ENCODE peak calls at places on chromosomes 11 and 22, in nine cellular contexts. One of them, this sample, is unnamed.

GRCh38 chr11:62543680-62544444 is 2.7 kb downstream of the AHNAK start:
- DNase-seq in T-helper 22 cell: no peak
- DNase-seq in naive thymus-derived CD8-positive, alpha-beta T cell: no peak
- DNase-seq in GM03348: no peak
- DNase-seq in small intestine: no peak
- DNase-seq in effector CD4-positive, alpha-beta T cell: no peak
- DNase-seq in NCI-H187: no peak
- DNase-seq in iPS DF 6.9: no peak
- DNase-seq in A549: no peak
- DNase-seq in this sample: no peak

GRCh38 chr22:28929197-28929596 is 45.8 kb downstream of the ZNRF3 start:
- DNase-seq in T-helper 22 cell: no peak
- DNase-seq in naive thymus-derived CD8-positive, alpha-beta T cell: no peak
- DNase-seq in GM03348: no peak
- DNase-seq in small intestine: no peak
- DNase-seq in effector CD4-positive, alpha-beta T cell: no peak
- DNase-seq in NCI-H187: no peak
- DNase-seq in iPS DF 6.9: no peak
- DNase-seq in A549: no peak
- DNase-seq in this sample: no peak

GRCh38 chr11:70826541-70826943 is 425.8 kb downstream of the SHANK2 start:
- DNase-seq in T-helper 22 cell: no peak
- DNase-seq in naive thymus-derived CD8-positive, alpha-beta T cell: no peak
- DNase-seq in GM03348: peak; percentile 30
- DNase-seq in small intestine: no peak
- DNase-seq in effector CD4-positive, alpha-beta T cell: no peak
- DNase-seq in NCI-H187: peak; percentile 79
- DNase-seq in iPS DF 6.9: no peak
- DNase-seq in A549: no peak
- DNase-seq in this sample: no peak

GRCh38 chr11:110991621-110992355 is 253.7 kb upstream of the POU2AF2 start:
- DNase-seq in T-helper 22 cell: no peak
- DNase-seq in naive thymus-derived CD8-positive, alpha-beta T cell: no peak
- DNase-seq in GM03348: peak; percentile 61
- DNase-seq in small intestine: no peak
- DNase-seq in effector CD4-positive, alpha-beta T cell: no peak
- DNase-seq in NCI-H187: no peak
- DNase-seq in iPS DF 6.9: no peak
- DNase-seq in A549: no peak
- DNase-seq in this sample: no peak

GRCh38 chr11:42161886-42162285 is 702.4 kb upstream of the LRRC4C start:
- DNase-seq in T-helper 22 cell: no peak
- DNase-seq in naive thymus-derived CD8-positive, alpha-beta T cell: no peak
- DNase-seq in GM03348: peak; percentile 43
- DNase-seq in small intestine: no peak
- DNase-seq in effector CD4-positive, alpha-beta T cell: no peak
- DNase-seq in NCI-H187: no peak
- DNase-seq in iPS DF 6.9: no peak
- DNase-seq in A549: no peak
- DNase-seq in this sample: no peak

GRCh38 chr11:61345954-61346814 is 13.2 kb downstream of the TKFC start:
- DNase-seq in T-helper 22 cell: no peak
- DNase-seq in naive thymus-derived CD8-positive, alpha-beta T cell: no peak
- DNase-seq in GM03348: no peak
- DNase-seq in small intestine: peak; percentile 51
- DNase-seq in effector CD4-positive, alpha-beta T cell: no peak
- DNase-seq in NCI-H187: no peak
- DNase-seq in iPS DF 6.9: no peak
- DNase-seq in A549: no peak
- DNase-seq in this sample: no peak

GRCh38 chr22:29524440-29525191 is 28.9 kb downstream of the THOC5 start:
- DNase-seq in T-helper 22 cell: no peak
- DNase-seq in naive thymus-derived CD8-positive, alpha-beta T cell: no peak
- DNase-seq in GM03348: peak; percentile 49
- DNase-seq in small intestine: no peak
- DNase-seq in effector CD4-positive, alpha-beta T cell: no peak
- DNase-seq in NCI-H187: no peak
- DNase-seq in iPS DF 6.9: peak; percentile 9
- DNase-seq in A549: peak; percentile 28
- DNase-seq in this sample: peak; percentile 38

GRCh38 chr11:772429-773390 is 4.6 kb downstream of the GATD1 start:
- DNase-seq in T-helper 22 cell: no peak
- DNase-seq in naive thymus-derived CD8-positive, alpha-beta T cell: no peak
- DNase-seq in GM03348: no peak
- DNase-seq in small intestine: no peak
- DNase-seq in effector CD4-positive, alpha-beta T cell: no peak
- DNase-seq in NCI-H187: no peak
- DNase-seq in iPS DF 6.9: no peak
- DNase-seq in A549: no peak
- DNase-seq in this sample: no peak

GRCh38 chr11:78386551-78386950 is 31.1 kb downstream of the GAB2 start:
- DNase-seq in T-helper 22 cell: no peak
- DNase-seq in naive thymus-derived CD8-positive, alpha-beta T cell: no peak
- DNase-seq in GM03348: no peak
- DNase-seq in small intestine: no peak
- DNase-seq in effector CD4-positive, alpha-beta T cell: no peak
- DNase-seq in NCI-H187: no peak
- DNase-seq in iPS DF 6.9: no peak
- DNase-seq in A549: no peak
- DNase-seq in this sample: no peak

GRCh38 chr11:60870733-60871377 is 3.5 kb downstream of the ZP1 start:
- DNase-seq in T-helper 22 cell: no peak
- DNase-seq in naive thymus-derived CD8-positive, alpha-beta T cell: no peak
- DNase-seq in GM03348: no peak
- DNase-seq in small intestine: no peak
- DNase-seq in effector CD4-positive, alpha-beta T cell: no peak
- DNase-seq in NCI-H187: no peak
- DNase-seq in iPS DF 6.9: no peak
- DNase-seq in A549: no peak
- DNase-seq in this sample: no peak

GRCh38 chr11:44990665-44991064 is 40.0 kb upstream of the TP53I11 start:
- DNase-seq in T-helper 22 cell: no peak
- DNase-seq in naive thymus-derived CD8-positive, alpha-beta T cell: no peak
- DNase-seq in GM03348: no peak
- DNase-seq in small intestine: no peak
- DNase-seq in effector CD4-positive, alpha-beta T cell: no peak
- DNase-seq in NCI-H187: no peak
- DNase-seq in iPS DF 6.9: no peak
- DNase-seq in A549: no peak
- DNase-seq in this sample: no peak

GRCh38 chr11:119365071-119365591 is 16.4 kb downstream of the USP2 start:
- DNase-seq in T-helper 22 cell: no peak
- DNase-seq in naive thymus-derived CD8-positive, alpha-beta T cell: no peak
- DNase-seq in GM03348: peak; percentile 49
- DNase-seq in small intestine: no peak
- DNase-seq in effector CD4-positive, alpha-beta T cell: no peak
- DNase-seq in NCI-H187: no peak
- DNase-seq in iPS DF 6.9: no peak
- DNase-seq in A549: no peak
- DNase-seq in this sample: no peak

GRCh38 chr11:32487270-32487669 is 51.9 kb upstream of the WT1 start:
- DNase-seq in T-helper 22 cell: no peak
- DNase-seq in naive thymus-derived CD8-positive, alpha-beta T cell: no peak
- DNase-seq in GM03348: peak; percentile 20
- DNase-seq in small intestine: no peak
- DNase-seq in effector CD4-positive, alpha-beta T cell: no peak
- DNase-seq in NCI-H187: no peak
- DNase-seq in iPS DF 6.9: no peak
- DNase-seq in A549: peak; percentile 41
- DNase-seq in this sample: no peak

GRCh38 chr11:126698576-126698975 is 302.0 kb downstream of the KIRREL3 start:
- DNase-seq in T-helper 22 cell: no peak
- DNase-seq in naive thymus-derived CD8-positive, alpha-beta T cell: no peak
- DNase-seq in GM03348: no peak
- DNase-seq in small intestine: no peak
- DNase-seq in effector CD4-positive, alpha-beta T cell: no peak
- DNase-seq in NCI-H187: no peak
- DNase-seq in iPS DF 6.9: no peak
- DNase-seq in A549: no peak
- DNase-seq in this sample: no peak

GRCh38 chr11:36328956-36329673 is 33.0 kb downstream of the PRR5L start:
- DNase-seq in T-helper 22 cell: no peak
- DNase-seq in naive thymus-derived CD8-positive, alpha-beta T cell: no peak
- DNase-seq in GM03348: no peak
- DNase-seq in small intestine: no peak
- DNase-seq in effector CD4-positive, alpha-beta T cell: no peak
- DNase-seq in NCI-H187: no peak
- DNase-seq in iPS DF 6.9: no peak
- DNase-seq in A549: no peak
- DNase-seq in this sample: no peak

GRCh38 chr11:16338397-16338796 is 17.9 kb downstream of the SOX6 start:
- DNase-seq in T-helper 22 cell: no peak
- DNase-seq in naive thymus-derived CD8-positive, alpha-beta T cell: no peak
- DNase-seq in GM03348: no peak
- DNase-seq in small intestine: peak; percentile 28
- DNase-seq in effector CD4-positive, alpha-beta T cell: no peak
- DNase-seq in NCI-H187: no peak
- DNase-seq in iPS DF 6.9: no peak
- DNase-seq in A549: no peak
- DNase-seq in this sample: no peak

GRCh38 chr11:42778193-42778592 is 533.6 kb upstream of the API5 start:
- DNase-seq in T-helper 22 cell: no peak
- DNase-seq in naive thymus-derived CD8-positive, alpha-beta T cell: no peak
- DNase-seq in GM03348: no peak
- DNase-seq in small intestine: no peak
- DNase-seq in effector CD4-positive, alpha-beta T cell: no peak
- DNase-seq in NCI-H187: no peak
- DNase-seq in iPS DF 6.9: peak; percentile 37
- DNase-seq in A549: no peak
- DNase-seq in this sample: no peak

GRCh38 chr11:126963603-126964353 is 36.8 kb downstream of the KIRREL3 start:
- DNase-seq in T-helper 22 cell: no peak
- DNase-seq in naive thymus-derived CD8-positive, alpha-beta T cell: no peak
- DNase-seq in GM03348: peak; percentile 27
- DNase-seq in small intestine: no peak
- DNase-seq in effector CD4-positive, alpha-beta T cell: no peak
- DNase-seq in NCI-H187: no peak
- DNase-seq in iPS DF 6.9: no peak
- DNase-seq in A549: peak; percentile 57
- DNase-seq in this sample: no peak

GRCh38 chr22:44816141-44816540 is 63.8 kb downstream of the ARHGAP8 start:
- DNase-seq in T-helper 22 cell: no peak
- DNase-seq in naive thymus-derived CD8-positive, alpha-beta T cell: no peak
- DNase-seq in GM03348: no peak
- DNase-seq in small intestine: no peak
- DNase-seq in effector CD4-positive, alpha-beta T cell: no peak
- DNase-seq in NCI-H187: no peak
- DNase-seq in iPS DF 6.9: no peak
- DNase-seq in A549: no peak
- DNase-seq in this sample: no peak

GRCh38 chr11:123527947-123528346 is 97.9 kb downstream of the GRAMD1B start:
- DNase-seq in T-helper 22 cell: no peak
- DNase-seq in naive thymus-derived CD8-positive, alpha-beta T cell: no peak
- DNase-seq in GM03348: no peak
- DNase-seq in small intestine: no peak
- DNase-seq in effector CD4-positive, alpha-beta T cell: no peak
- DNase-seq in NCI-H187: no peak
- DNase-seq in iPS DF 6.9: no peak
- DNase-seq in A549: no peak
- DNase-seq in this sample: no peak

GRCh38 chr11:68282861-68283230 is 11.1 kb upstream of the C11orf24 start:
- DNase-seq in T-helper 22 cell: no peak
- DNase-seq in naive thymus-derived CD8-positive, alpha-beta T cell: no peak
- DNase-seq in GM03348: no peak
- DNase-seq in small intestine: no peak
- DNase-seq in effector CD4-positive, alpha-beta T cell: no peak
- DNase-seq in NCI-H187: no peak
- DNase-seq in iPS DF 6.9: no peak
- DNase-seq in A549: no peak
- DNase-seq in this sample: no peak

GRCh38 chr22:18022851-18023250 is 1.5 kb downstream of the MICAL3 start:
- DNase-seq in T-helper 22 cell: no peak
- DNase-seq in naive thymus-derived CD8-positive, alpha-beta T cell: no peak
- DNase-seq in GM03348: no peak
- DNase-seq in small intestine: no peak
- DNase-seq in effector CD4-positive, alpha-beta T cell: no peak
- DNase-seq in NCI-H187: no peak
- DNase-seq in iPS DF 6.9: no peak
- DNase-seq in A549: no peak
- DNase-seq in this sample: no peak

GRCh38 chr11:55895216-55895615 is 12.1 kb downstream of the TRIM51 start:
- DNase-seq in T-helper 22 cell: no peak
- DNase-seq in naive thymus-derived CD8-positive, alpha-beta T cell: no peak
- DNase-seq in GM03348: no peak
- DNase-seq in small intestine: no peak
- DNase-seq in effector CD4-positive, alpha-beta T cell: no peak
- DNase-seq in NCI-H187: no peak
- DNase-seq in iPS DF 6.9: peak; percentile 18
- DNase-seq in A549: no peak
- DNase-seq in this sample: no peak

GRCh38 chr11:126466288-126467045 is 111.0 kb downstream of the ST3GAL4 start:
- DNase-seq in T-helper 22 cell: no peak
- DNase-seq in naive thymus-derived CD8-positive, alpha-beta T cell: no peak
- DNase-seq in GM03348: no peak
- DNase-seq in small intestine: no peak
- DNase-seq in effector CD4-positive, alpha-beta T cell: no peak
- DNase-seq in NCI-H187: no peak
- DNase-seq in iPS DF 6.9: no peak
- DNase-seq in A549: no peak
- DNase-seq in this sample: no peak

GRCh38 chr11:19873730-19874129 is 161.1 kb downstream of the NAV2 start:
- DNase-seq in T-helper 22 cell: no peak
- DNase-seq in naive thymus-derived CD8-positive, alpha-beta T cell: no peak
- DNase-seq in GM03348: no peak
- DNase-seq in small intestine: no peak
- DNase-seq in effector CD4-positive, alpha-beta T cell: no peak
- DNase-seq in NCI-H187: peak; percentile 84
- DNase-seq in iPS DF 6.9: no peak
- DNase-seq in A549: no peak
- DNase-seq in this sample: no peak

GRCh38 chr11:110311783-110312578 is 15.6 kb upstream of the RDX start:
- DNase-seq in T-helper 22 cell: no peak
- DNase-seq in naive thymus-derived CD8-positive, alpha-beta T cell: no peak
- DNase-seq in GM03348: peak; percentile 23
- DNase-seq in small intestine: no peak
- DNase-seq in effector CD4-positive, alpha-beta T cell: no peak
- DNase-seq in NCI-H187: no peak
- DNase-seq in iPS DF 6.9: no peak
- DNase-seq in A549: no peak
- DNase-seq in this sample: no peak

GRCh38 chr11:27274854-27275395 is 88.1 kb downstream of the CCDC34 start:
- DNase-seq in T-helper 22 cell: no peak
- DNase-seq in naive thymus-derived CD8-positive, alpha-beta T cell: no peak
- DNase-seq in GM03348: no peak
- DNase-seq in small intestine: no peak
- DNase-seq in effector CD4-positive, alpha-beta T cell: no peak
- DNase-seq in NCI-H187: no peak
- DNase-seq in iPS DF 6.9: no peak
- DNase-seq in A549: no peak
- DNase-seq in this sample: no peak

GRCh38 chr11:43418197-43418596 is 59.5 kb downstream of the TTC17 start:
- DNase-seq in T-helper 22 cell: no peak
- DNase-seq in naive thymus-derived CD8-positive, alpha-beta T cell: no peak
- DNase-seq in GM03348: no peak
- DNase-seq in small intestine: no peak
- DNase-seq in effector CD4-positive, alpha-beta T cell: no peak
- DNase-seq in NCI-H187: no peak
- DNase-seq in iPS DF 6.9: no peak
- DNase-seq in A549: no peak
- DNase-seq in this sample: no peak

GRCh38 chr11:125568970-125569912 is at the start of gene EI24:
- DNase-seq in T-helper 22 cell: peak; percentile 78
- DNase-seq in naive thymus-derived CD8-positive, alpha-beta T cell: peak; percentile 80
- DNase-seq in GM03348: peak; percentile 97
- DNase-seq in small intestine: peak; percentile 88
- DNase-seq in effector CD4-positive, alpha-beta T cell: peak; percentile 80
- DNase-seq in NCI-H187: peak; percentile 55
- DNase-seq in iPS DF 6.9: peak; percentile 82
- DNase-seq in A549: peak; percentile 65
- DNase-seq in this sample: peak; percentile 83

GRCh38 chr22:46861968-46862367 is 99.5 kb downstream of the TBC1D22A start:
- DNase-seq in T-helper 22 cell: no peak
- DNase-seq in naive thymus-derived CD8-positive, alpha-beta T cell: no peak
- DNase-seq in GM03348: no peak
- DNase-seq in small intestine: no peak
- DNase-seq in effector CD4-positive, alpha-beta T cell: no peak
- DNase-seq in NCI-H187: no peak
- DNase-seq in iPS DF 6.9: no peak
- DNase-seq in A549: no peak
- DNase-seq in this sample: no peak

GRCh38 chr11:2708757-2709281 is 9.0 kb upstream of the KCNQ1OT1 start:
- DNase-seq in T-helper 22 cell: no peak
- DNase-seq in naive thymus-derived CD8-positive, alpha-beta T cell: no peak
- DNase-seq in GM03348: no peak
- DNase-seq in small intestine: no peak
- DNase-seq in effector CD4-positive, alpha-beta T cell: no peak
- DNase-seq in NCI-H187: no peak
- DNase-seq in iPS DF 6.9: no peak
- DNase-seq in A549: no peak
- DNase-seq in this sample: no peak

This sample was measured in naive B cell.